ENCODE peak calls at places on chromosomes 5 and 9, in seven cellular contexts. One of them, this sample, is unnamed.

GRCh38 chr9:124259273-124260078 is 1.7 kb downstream of the NEK6 start:
- DNase-seq in DND-41: no peak
- DNase-seq in fibroblast of lung: peak
- DNase-seq in ascending aorta: no peak
- DNase-seq in fibroblast of the aortic adventitia: peak
- DNase-seq in astrocyte of the spinal cord: peak
- DNase-seq in mammary epithelial cell: peak
- DNase-seq in this sample: no peak

GRCh38 chr5:15510816-15511215 is 10.8 kb downstream of the FBXL7 start:
- DNase-seq in DND-41: no peak
- DNase-seq in fibroblast of lung: peak
- DNase-seq in ascending aorta: no peak
- DNase-seq in fibroblast of the aortic adventitia: no peak
- DNase-seq in astrocyte of the spinal cord: no peak
- DNase-seq in mammary epithelial cell: peak
- DNase-seq in this sample: no peak

GRCh38 chr5:135255461-135256178 is 143.4 kb downstream of the MACROH2A1 start:
- DNase-seq in DND-41: no peak
- DNase-seq in fibroblast of lung: no peak
- DNase-seq in ascending aorta: no peak
- DNase-seq in fibroblast of the aortic adventitia: no peak
- DNase-seq in astrocyte of the spinal cord: no peak
- DNase-seq in mammary epithelial cell: no peak
- DNase-seq in this sample: no peak

GRCh38 chr9:129549684-129550083 is 71.2 kb downstream of the C9orf50 start:
- DNase-seq in DND-41: no peak
- DNase-seq in fibroblast of lung: peak
- DNase-seq in ascending aorta: no peak
- DNase-seq in fibroblast of the aortic adventitia: peak
- DNase-seq in astrocyte of the spinal cord: peak
- DNase-seq in mammary epithelial cell: no peak
- DNase-seq in this sample: no peak

GRCh38 chr5:180323929-180324632 is 29.1 kb downstream of the GFPT2 start:
- DNase-seq in DND-41: no peak
- DNase-seq in fibroblast of lung: peak
- DNase-seq in ascending aorta: no peak
- DNase-seq in fibroblast of the aortic adventitia: no peak
- DNase-seq in astrocyte of the spinal cord: peak
- DNase-seq in mammary epithelial cell: peak
- DNase-seq in this sample: no peak

GRCh38 chr5:135324897-135325650 is 74.0 kb downstream of the MACROH2A1 start:
- DNase-seq in DND-41: peak
- DNase-seq in fibroblast of lung: no peak
- DNase-seq in ascending aorta: no peak
- DNase-seq in fibroblast of the aortic adventitia: no peak
- DNase-seq in astrocyte of the spinal cord: no peak
- DNase-seq in mammary epithelial cell: peak
- DNase-seq in this sample: no peak

GRCh38 chr5:176490291-176490690 is 42.1 kb downstream of the FAF2 start:
- DNase-seq in DND-41: no peak
- DNase-seq in fibroblast of lung: no peak
- DNase-seq in ascending aorta: no peak
- DNase-seq in fibroblast of the aortic adventitia: no peak
- DNase-seq in astrocyte of the spinal cord: no peak
- DNase-seq in mammary epithelial cell: no peak
- DNase-seq in this sample: no peak

GRCh38 chr5:133466551-133467324 is 145.6 kb downstream of the FSTL4 start:
- DNase-seq in DND-41: no peak
- DNase-seq in fibroblast of lung: no peak
- DNase-seq in ascending aorta: no peak
- DNase-seq in fibroblast of the aortic adventitia: no peak
- DNase-seq in astrocyte of the spinal cord: no peak
- DNase-seq in mammary epithelial cell: no peak
- DNase-seq in this sample: no peak

GRCh38 chr9:129938291-129938979 is 103.2 kb downstream of the USP20 start:
- DNase-seq in DND-41: no peak
- DNase-seq in fibroblast of lung: peak
- DNase-seq in ascending aorta: no peak
- DNase-seq in fibroblast of the aortic adventitia: peak
- DNase-seq in astrocyte of the spinal cord: peak
- DNase-seq in mammary epithelial cell: no peak
- DNase-seq in this sample: no peak

GRCh38 chr5:123868267-123868666 is 356.3 kb downstream of the CSNK1G3 start:
- DNase-seq in DND-41: no peak
- DNase-seq in fibroblast of lung: no peak
- DNase-seq in ascending aorta: no peak
- DNase-seq in fibroblast of the aortic adventitia: no peak
- DNase-seq in astrocyte of the spinal cord: no peak
- DNase-seq in mammary epithelial cell: no peak
- DNase-seq in this sample: no peak

GRCh38 chr5:99169309-99169708 is 240.5 kb upstream of the CHD1 start:
- DNase-seq in DND-41: no peak
- DNase-seq in fibroblast of lung: peak
- DNase-seq in ascending aorta: no peak
- DNase-seq in fibroblast of the aortic adventitia: peak
- DNase-seq in astrocyte of the spinal cord: peak
- DNase-seq in mammary epithelial cell: no peak
- DNase-seq in this sample: no peak

GRCh38 chr5:1075555-1075881 is 36.3 kb downstream of the SLC12A7 start:
- DNase-seq in DND-41: no peak
- DNase-seq in fibroblast of lung: no peak
- DNase-seq in ascending aorta: no peak
- DNase-seq in fibroblast of the aortic adventitia: no peak
- DNase-seq in astrocyte of the spinal cord: no peak
- DNase-seq in mammary epithelial cell: no peak
- DNase-seq in this sample: no peak

GRCh38 chr9:112249277-112249676 is 74.2 kb upstream of the SUSD1 start:
- DNase-seq in DND-41: no peak
- DNase-seq in fibroblast of lung: peak
- DNase-seq in ascending aorta: no peak
- DNase-seq in fibroblast of the aortic adventitia: peak
- DNase-seq in astrocyte of the spinal cord: peak
- DNase-seq in mammary epithelial cell: peak
- DNase-seq in this sample: no peak

GRCh38 chr5:82641362-82641988 is 363.3 kb upstream of the RPS23 start:
- DNase-seq in DND-41: peak
- DNase-seq in fibroblast of lung: peak
- DNase-seq in ascending aorta: no peak
- DNase-seq in fibroblast of the aortic adventitia: peak
- DNase-seq in astrocyte of the spinal cord: peak
- DNase-seq in mammary epithelial cell: peak
- DNase-seq in this sample: peak

GRCh38 chr9:5286262-5286661 is 18.3 kb downstream of the RLN2 start:
- DNase-seq in DND-41: no peak
- DNase-seq in fibroblast of lung: no peak
- DNase-seq in ascending aorta: no peak
- DNase-seq in fibroblast of the aortic adventitia: no peak
- DNase-seq in astrocyte of the spinal cord: no peak
- DNase-seq in mammary epithelial cell: no peak
- DNase-seq in this sample: no peak

GRCh38 chr5:51987239-51987638 is 604.0 kb downstream of the ISL1 start:
- DNase-seq in DND-41: no peak
- DNase-seq in fibroblast of lung: no peak
- DNase-seq in ascending aorta: no peak
- DNase-seq in fibroblast of the aortic adventitia: no peak
- DNase-seq in astrocyte of the spinal cord: no peak
- DNase-seq in mammary epithelial cell: no peak
- DNase-seq in this sample: no peak

GRCh38 chr5:16025681-16026080 is 153.9 kb downstream of the MARCHF11 start:
- DNase-seq in DND-41: no peak
- DNase-seq in fibroblast of lung: no peak
- DNase-seq in ascending aorta: no peak
- DNase-seq in fibroblast of the aortic adventitia: peak
- DNase-seq in astrocyte of the spinal cord: no peak
- DNase-seq in mammary epithelial cell: no peak
- DNase-seq in this sample: no peak

GRCh38 chr5:54703091-54703490 is 185.5 kb downstream of the SNX18 start:
- DNase-seq in DND-41: no peak
- DNase-seq in fibroblast of lung: peak
- DNase-seq in ascending aorta: no peak
- DNase-seq in fibroblast of the aortic adventitia: peak
- DNase-seq in astrocyte of the spinal cord: peak
- DNase-seq in mammary epithelial cell: peak
- DNase-seq in this sample: no peak

GRCh38 chr9:109907400-109907799 is 127.4 kb downstream of the PALM2AKAP2 start:
- DNase-seq in DND-41: no peak
- DNase-seq in fibroblast of lung: peak
- DNase-seq in ascending aorta: no peak
- DNase-seq in fibroblast of the aortic adventitia: no peak
- DNase-seq in astrocyte of the spinal cord: no peak
- DNase-seq in mammary epithelial cell: no peak
- DNase-seq in this sample: no peak

GRCh38 chr9:80811003-80811402 is 878.3 kb downstream of the TLE1 start:
- DNase-seq in DND-41: no peak
- DNase-seq in fibroblast of lung: peak
- DNase-seq in ascending aorta: no peak
- DNase-seq in fibroblast of the aortic adventitia: no peak
- DNase-seq in astrocyte of the spinal cord: no peak
- DNase-seq in mammary epithelial cell: peak
- DNase-seq in this sample: no peak

GRCh38 chr5:139298242-139298641 is 4.7 kb downstream of the MATR3 start:
- DNase-seq in DND-41: no peak
- DNase-seq in fibroblast of lung: no peak
- DNase-seq in ascending aorta: no peak
- DNase-seq in fibroblast of the aortic adventitia: no peak
- DNase-seq in astrocyte of the spinal cord: no peak
- DNase-seq in mammary epithelial cell: no peak
- DNase-seq in this sample: no peak

GRCh38 chr9:105437704-105438103 is 10.1 kb upstream of the FSD1L start:
- DNase-seq in DND-41: no peak
- DNase-seq in fibroblast of lung: no peak
- DNase-seq in ascending aorta: no peak
- DNase-seq in fibroblast of the aortic adventitia: no peak
- DNase-seq in astrocyte of the spinal cord: no peak
- DNase-seq in mammary epithelial cell: no peak
- DNase-seq in this sample: no peak

GRCh38 chr5:53090229-53090628 is 19.3 kb downstream of the MOCS2 start:
- DNase-seq in DND-41: peak
- DNase-seq in fibroblast of lung: no peak
- DNase-seq in ascending aorta: no peak
- DNase-seq in fibroblast of the aortic adventitia: no peak
- DNase-seq in astrocyte of the spinal cord: no peak
- DNase-seq in mammary epithelial cell: no peak
- DNase-seq in this sample: no peak

GRCh38 chr5:176648467-176649194 is 1.3 kb downstream of the TSPAN17 start:
- DNase-seq in DND-41: no peak
- DNase-seq in fibroblast of lung: no peak
- DNase-seq in ascending aorta: no peak
- DNase-seq in fibroblast of the aortic adventitia: no peak
- DNase-seq in astrocyte of the spinal cord: no peak
- DNase-seq in mammary epithelial cell: no peak
- DNase-seq in this sample: no peak

GRCh38 chr5:38830521-38831051 is 15.2 kb upstream of the OSMR start:
- DNase-seq in DND-41: no peak
- DNase-seq in fibroblast of lung: peak
- DNase-seq in ascending aorta: no peak
- DNase-seq in fibroblast of the aortic adventitia: no peak
- DNase-seq in astrocyte of the spinal cord: no peak
- DNase-seq in mammary epithelial cell: peak
- DNase-seq in this sample: no peak

GRCh38 chr9:84340535-84340934 is at the start of gene SLC28A3:
- DNase-seq in DND-41: no peak
- DNase-seq in fibroblast of lung: no peak
- DNase-seq in ascending aorta: no peak
- DNase-seq in fibroblast of the aortic adventitia: no peak
- DNase-seq in astrocyte of the spinal cord: no peak
- DNase-seq in mammary epithelial cell: peak
- DNase-seq in this sample: no peak

GRCh38 chr5:130884033-130884432 is 281.0 kb downstream of the HINT1 start:
- DNase-seq in DND-41: no peak
- DNase-seq in fibroblast of lung: no peak
- DNase-seq in ascending aorta: no peak
- DNase-seq in fibroblast of the aortic adventitia: no peak
- DNase-seq in astrocyte of the spinal cord: no peak
- DNase-seq in mammary epithelial cell: no peak
- DNase-seq in this sample: no peak

GRCh38 chr5:77972545-77973252 is 196.6 kb upstream of the TBCA start:
- DNase-seq in DND-41: no peak
- DNase-seq in fibroblast of lung: peak
- DNase-seq in ascending aorta: no peak
- DNase-seq in fibroblast of the aortic adventitia: no peak
- DNase-seq in astrocyte of the spinal cord: no peak
- DNase-seq in mammary epithelial cell: no peak
- DNase-seq in this sample: no peak

GRCh38 chr5:141611289-141611688 is 7.5 kb downstream of the DIAPH1 start:
- DNase-seq in DND-41: no peak
- DNase-seq in fibroblast of lung: no peak
- DNase-seq in ascending aorta: no peak
- DNase-seq in fibroblast of the aortic adventitia: no peak
- DNase-seq in astrocyte of the spinal cord: no peak
- DNase-seq in mammary epithelial cell: no peak
- DNase-seq in this sample: no peak
- H3K4me3 ChIP-seq in DND-41: no peak
- H3K4me3 ChIP-seq in fibroblast of lung: no peak
- H3K4me3 ChIP-seq in ascending aorta: no peak
- H3K4me3 ChIP-seq in fibroblast of the aortic adventitia: no peak
- H3K4me3 ChIP-seq in astrocyte of the spinal cord: no peak
- H3K4me3 ChIP-seq in mammary epithelial cell: no peak
- H3K4me3 ChIP-seq in this sample: no peak

GRCh38 chr5:105903069-105903468 is 1767.7 kb downstream of the EFNA5 start:
- DNase-seq in DND-41: no peak
- DNase-seq in fibroblast of lung: peak
- DNase-seq in ascending aorta: no peak
- DNase-seq in fibroblast of the aortic adventitia: peak
- DNase-seq in astrocyte of the spinal cord: no peak
- DNase-seq in mammary epithelial cell: no peak
- DNase-seq in this sample: no peak
- H3K4me3 ChIP-seq in DND-41: no peak
- H3K4me3 ChIP-seq in fibroblast of lung: no peak
- H3K4me3 ChIP-seq in ascending aorta: no peak
- H3K4me3 ChIP-seq in fibroblast of the aortic adventitia: no peak
- H3K4me3 ChIP-seq in astrocyte of the spinal cord: no peak
- H3K4me3 ChIP-seq in mammary epithelial cell: no peak
- H3K4me3 ChIP-seq in this sample: no peak

DNA sequence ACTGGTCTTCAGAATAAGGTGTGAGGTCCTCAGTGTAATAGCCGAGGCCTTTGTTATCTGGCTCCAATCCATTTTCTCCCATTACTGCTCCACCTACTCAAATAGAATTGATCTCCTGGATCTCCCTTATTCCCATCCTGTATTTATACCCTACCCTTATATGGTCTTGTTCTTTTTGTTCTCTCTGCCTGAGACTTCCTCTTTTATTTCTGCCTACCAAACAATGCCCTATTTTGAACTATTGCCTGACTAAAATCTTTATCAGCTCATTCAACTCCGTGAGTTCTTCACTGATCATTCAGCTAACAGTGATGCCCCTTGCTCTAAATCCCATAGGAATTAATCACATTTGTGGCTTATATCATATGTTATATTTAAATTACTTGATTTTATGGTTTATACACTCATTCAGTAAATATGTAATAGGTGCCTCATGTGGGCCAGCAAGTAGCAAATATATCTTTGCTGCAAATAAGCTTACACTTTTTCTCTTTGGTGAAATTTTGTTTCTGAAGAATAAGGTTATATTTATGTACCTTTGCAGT is 417.5 kb upstream of the MEF2C start:
- DNase-seq in DND-41: no peak
- DNase-seq in fibroblast of lung: no peak
- DNase-seq in ascending aorta: no peak
- DNase-seq in fibroblast of the aortic adventitia: no peak
- DNase-seq in astrocyte of the spinal cord: no peak
- DNase-seq in mammary epithelial cell: no peak
- DNase-seq in this sample: no peak
- H3K4me3 ChIP-seq in DND-41: no peak
- H3K4me3 ChIP-seq in fibroblast of lung: no peak
- H3K4me3 ChIP-seq in ascending aorta: no peak
- H3K4me3 ChIP-seq in fibroblast of the aortic adventitia: no peak
- H3K4me3 ChIP-seq in astrocyte of the spinal cord: no peak
- H3K4me3 ChIP-seq in mammary epithelial cell: no peak
- H3K4me3 ChIP-seq in this sample: no peak

GRCh38 chr9:113471143-113471542 is 7.6 kb downstream of the RGS3 start:
- DNase-seq in DND-41: no peak
- DNase-seq in fibroblast of lung: no peak
- DNase-seq in ascending aorta: no peak
- DNase-seq in fibroblast of the aortic adventitia: no peak
- DNase-seq in astrocyte of the spinal cord: no peak
- DNase-seq in mammary epithelial cell: no peak
- DNase-seq in this sample: no peak
- H3K4me3 ChIP-seq in DND-41: no peak
- H3K4me3 ChIP-seq in fibroblast of lung: no peak
- H3K4me3 ChIP-seq in ascending aorta: no peak
- H3K4me3 ChIP-seq in fibroblast of the aortic adventitia: no peak
- H3K4me3 ChIP-seq in astrocyte of the spinal cord: no peak
- H3K4me3 ChIP-seq in mammary epithelial cell: no peak
- H3K4me3 ChIP-seq in this sample: no peak

This sample was measured in retinal pigment epithelial cell.